ENCODE peak calls at places on chromosome 11, in nine cellular contexts. One of them, this sample, is unnamed. For H3K36me3, the result is how much of the 10 kb centered on the place peaks cover.

GRCh38 chr11:59183768-59184167 is 11.8 kb downstream of the DTX4 start:
- DNase-seq in colonic mucosa: no peak
- DNase-seq in PC-9: no peak
- DNase-seq in CD8-positive, alpha-beta memory T cell: no peak
- DNase-seq in sigmoid colon: peak
- DNase-seq in SJSA1: no peak
- DNase-seq in GM23248: no peak
- DNase-seq in tibial nerve: peak
- DNase-seq in cardiac muscle cell: no peak
- DNase-seq in this sample: no peak

GRCh38 chr11:61495801-61496601 is 12.5 kb upstream of the LRRC10B start:
- DNase-seq in cardiac muscle cell: no peak
- DNase-seq in SJSA1: peak
- DNase-seq in CD8-positive, alpha-beta memory T cell: no peak
- DNase-seq in colonic mucosa: no peak
- DNase-seq in sigmoid colon: no peak
- DNase-seq in GM23248: no peak
- DNase-seq in tibial nerve: no peak
- DNase-seq in PC-9: no peak
- DNase-seq in this sample: no peak

GRCh38 chr11:45155627-45156180 is 9.3 kb downstream of the PRDM11 start:
- DNase-seq in GM23248: no peak
- DNase-seq in SJSA1: no peak
- DNase-seq in PC-9: no peak
- DNase-seq in sigmoid colon: peak
- DNase-seq in tibial nerve: no peak
- DNase-seq in colonic mucosa: no peak
- DNase-seq in cardiac muscle cell: no peak
- DNase-seq in CD8-positive, alpha-beta memory T cell: no peak
- DNase-seq in this sample: no peak

GRCh38 chr11:83292709-83293435 is 6.7 kb upstream of the CCDC90B start:
- DNase-seq in cardiac muscle cell: peak
- DNase-seq in PC-9: no peak
- DNase-seq in colonic mucosa: peak
- DNase-seq in sigmoid colon: no peak
- DNase-seq in tibial nerve: peak
- DNase-seq in CD8-positive, alpha-beta memory T cell: no peak
- DNase-seq in GM23248: peak
- DNase-seq in SJSA1: peak
- DNase-seq in this sample: no peak

GRCh38 chr11:45650166-45651095 is 15.0 kb downstream of the CHST1 start:
- DNase-seq in PC-9: no peak
- DNase-seq in SJSA1: peak
- DNase-seq in tibial nerve: no peak
- DNase-seq in colonic mucosa: no peak
- DNase-seq in cardiac muscle cell: no peak
- DNase-seq in sigmoid colon: peak
- DNase-seq in GM23248: no peak
- DNase-seq in CD8-positive, alpha-beta memory T cell: no peak
- DNase-seq in this sample: no peak

GRCh38 chr11:19379465-19379864 is 138.7 kb upstream of the E2F8 start:
- DNase-seq in colonic mucosa: no peak
- DNase-seq in PC-9: peak
- DNase-seq in GM23248: no peak
- DNase-seq in cardiac muscle cell: no peak
- DNase-seq in sigmoid colon: no peak
- DNase-seq in SJSA1: no peak
- DNase-seq in tibial nerve: no peak
- DNase-seq in CD8-positive, alpha-beta memory T cell: no peak
- DNase-seq in this sample: no peak

GRCh38 chr11:128155590-128155989 is 431.8 kb downstream of the ETS1 start:
- DNase-seq in SJSA1: no peak
- DNase-seq in colonic mucosa: no peak
- DNase-seq in GM23248: no peak
- DNase-seq in cardiac muscle cell: no peak
- DNase-seq in CD8-positive, alpha-beta memory T cell: no peak
- DNase-seq in sigmoid colon: no peak
- DNase-seq in PC-9: no peak
- DNase-seq in tibial nerve: no peak
- DNase-seq in this sample: no peak

GRCh38 chr11:70876685-70877084 is 375.7 kb downstream of the SHANK2 start:
- DNase-seq in PC-9: no peak
- DNase-seq in GM23248: no peak
- DNase-seq in SJSA1: no peak
- DNase-seq in colonic mucosa: no peak
- DNase-seq in CD8-positive, alpha-beta memory T cell: no peak
- DNase-seq in sigmoid colon: no peak
- DNase-seq in tibial nerve: no peak
- DNase-seq in cardiac muscle cell: no peak
- DNase-seq in this sample: no peak

GRCh38 chr11:43573233-43573632 is 107.3 kb upstream of the HSD17B12 start:
- DNase-seq in sigmoid colon: no peak
- DNase-seq in cardiac muscle cell: peak
- DNase-seq in CD8-positive, alpha-beta memory T cell: no peak
- DNase-seq in tibial nerve: no peak
- DNase-seq in GM23248: peak
- DNase-seq in colonic mucosa: no peak
- DNase-seq in SJSA1: no peak
- DNase-seq in PC-9: no peak
- DNase-seq in this sample: no peak

GRCh38 chr11:2515401-2516275 is 70.8 kb downstream of the KCNQ1 start:
- DNase-seq in colonic mucosa: peak
- DNase-seq in GM23248: no peak
- DNase-seq in PC-9: no peak
- DNase-seq in sigmoid colon: peak
- DNase-seq in tibial nerve: no peak
- DNase-seq in SJSA1: peak
- DNase-seq in CD8-positive, alpha-beta memory T cell: no peak
- DNase-seq in cardiac muscle cell: no peak
- DNase-seq in this sample: no peak

GRCh38 chr11:62144641-62145255 is 20.9 kb downstream of the INCENP start:
- DNase-seq in CD8-positive, alpha-beta memory T cell: no peak
- DNase-seq in GM23248: no peak
- DNase-seq in SJSA1: peak
- DNase-seq in tibial nerve: no peak
- DNase-seq in PC-9: no peak
- DNase-seq in colonic mucosa: peak
- DNase-seq in cardiac muscle cell: no peak
- DNase-seq in sigmoid colon: no peak
- DNase-seq in this sample: no peak

GRCh38 chr11:15816270-15816871 is 540.0 kb downstream of the SOX6 start:
- DNase-seq in SJSA1: no peak
- DNase-seq in sigmoid colon: no peak
- DNase-seq in cardiac muscle cell: no peak
- DNase-seq in tibial nerve: peak
- DNase-seq in CD8-positive, alpha-beta memory T cell: no peak
- DNase-seq in GM23248: peak
- DNase-seq in PC-9: peak
- DNase-seq in colonic mucosa: no peak
- DNase-seq in this sample: no peak

GRCh38 chr11:84420261-84420660 is 1134.1 kb upstream of the CCDC90B start:
- DNase-seq in tibial nerve: no peak
- DNase-seq in SJSA1: no peak
- DNase-seq in cardiac muscle cell: no peak
- DNase-seq in colonic mucosa: no peak
- DNase-seq in CD8-positive, alpha-beta memory T cell: no peak
- DNase-seq in sigmoid colon: no peak
- DNase-seq in GM23248: peak
- DNase-seq in PC-9: no peak
- DNase-seq in this sample: no peak

GRCh38 chr11:131278472-131278871 is 91.9 kb upstream of the NTM start:
- DNase-seq in sigmoid colon: no peak
- DNase-seq in CD8-positive, alpha-beta memory T cell: no peak
- DNase-seq in PC-9: no peak
- DNase-seq in GM23248: no peak
- DNase-seq in cardiac muscle cell: no peak
- DNase-seq in tibial nerve: no peak
- DNase-seq in colonic mucosa: no peak
- DNase-seq in SJSA1: no peak
- DNase-seq in this sample: no peak

DNA sequence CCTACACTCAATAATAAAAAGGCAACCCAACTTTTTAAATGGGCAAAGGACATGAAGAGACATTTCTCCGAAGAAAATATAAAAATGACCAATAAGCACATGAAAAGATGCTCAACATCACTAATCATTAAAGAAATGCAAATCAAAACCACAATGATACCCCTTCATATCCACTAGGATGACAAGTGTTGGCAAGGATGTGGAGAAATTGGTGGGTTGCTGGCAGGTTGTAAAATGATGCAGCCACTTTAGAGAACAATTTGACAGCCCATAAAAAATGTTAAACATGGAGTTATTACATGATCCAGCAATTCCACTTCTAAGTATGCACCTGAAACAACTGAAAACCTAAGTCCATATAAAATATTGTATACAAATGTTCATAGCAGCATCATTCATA is 73.2 kb upstream of the LMO2 start:
- DNase-seq in cardiac muscle cell: no peak
- DNase-seq in colonic mucosa: no peak
- DNase-seq in SJSA1: no peak
- DNase-seq in GM23248: no peak
- DNase-seq in CD8-positive, alpha-beta memory T cell: no peak
- DNase-seq in PC-9: no peak
- DNase-seq in tibial nerve: no peak
- DNase-seq in sigmoid colon: no peak
- DNase-seq in this sample: no peak
- H3K27ac ChIP-seq in cardiac muscle cell: no peak
- H3K27ac ChIP-seq in colonic mucosa: no peak
- H3K27ac ChIP-seq in SJSA1: no peak
- H3K27ac ChIP-seq in GM23248: no peak
- H3K27ac ChIP-seq in CD8-positive, alpha-beta memory T cell: no peak
- H3K27ac ChIP-seq in PC-9: no peak
- H3K27ac ChIP-seq in tibial nerve: no peak
- H3K27ac ChIP-seq in sigmoid colon: no peak
- H3K27ac ChIP-seq in this sample: no peak

GRCh38 chr11:68469122-68469521 is 8.6 kb downstream of the PPP6R3 start:
- DNase-seq in tibial nerve: no peak
- DNase-seq in cardiac muscle cell: no peak
- DNase-seq in SJSA1: peak
- DNase-seq in sigmoid colon: no peak
- DNase-seq in GM23248: no peak
- DNase-seq in colonic mucosa: no peak
- DNase-seq in PC-9: no peak
- DNase-seq in CD8-positive, alpha-beta memory T cell: no peak
- DNase-seq in this sample: no peak
- H3K36me3 ChIP-seq in tibial nerve: under half
- H3K36me3 ChIP-seq in cardiac muscle cell: under half
- H3K36me3 ChIP-seq in SJSA1: half or more
- H3K36me3 ChIP-seq in sigmoid colon: under half
- H3K36me3 ChIP-seq in GM23248: under half
- H3K36me3 ChIP-seq in colonic mucosa: under half
- H3K36me3 ChIP-seq in PC-9: under half
- H3K36me3 ChIP-seq in CD8-positive, alpha-beta memory T cell: under half
- H3K36me3 ChIP-seq in this sample: under half

GRCh38 chr11:129376658-129377341 is 1.2 kb downstream of the BARX2 start:
- DNase-seq in cardiac muscle cell: no peak
- DNase-seq in CD8-positive, alpha-beta memory T cell: no peak
- DNase-seq in sigmoid colon: no peak
- DNase-seq in GM23248: no peak
- DNase-seq in colonic mucosa: no peak
- DNase-seq in tibial nerve: no peak
- DNase-seq in PC-9: peak
- DNase-seq in SJSA1: no peak
- DNase-seq in this sample: no peak

GRCh38 chr11:129377739-129378138 is 2.1 kb downstream of the BARX2 start:
- DNase-seq in SJSA1: no peak
- DNase-seq in GM23248: no peak
- DNase-seq in tibial nerve: no peak
- DNase-seq in PC-9: no peak
- DNase-seq in CD8-positive, alpha-beta memory T cell: no peak
- DNase-seq in sigmoid colon: no peak
- DNase-seq in colonic mucosa: no peak
- DNase-seq in cardiac muscle cell: no peak
- DNase-seq in this sample: no peak

GRCh38 chr11:129383060-129383459 is 7.4 kb downstream of the BARX2 start:
- DNase-seq in colonic mucosa: no peak
- DNase-seq in tibial nerve: no peak
- DNase-seq in PC-9: no peak
- DNase-seq in sigmoid colon: no peak
- DNase-seq in cardiac muscle cell: no peak
- DNase-seq in CD8-positive, alpha-beta memory T cell: no peak
- DNase-seq in GM23248: no peak
- DNase-seq in SJSA1: no peak
- DNase-seq in this sample: no peak

GRCh38 chr11:129382583-129382982 is 6.9 kb downstream of the BARX2 start:
- DNase-seq in SJSA1: no peak
- DNase-seq in sigmoid colon: no peak
- DNase-seq in GM23248: no peak
- DNase-seq in PC-9: no peak
- DNase-seq in CD8-positive, alpha-beta memory T cell: no peak
- DNase-seq in cardiac muscle cell: no peak
- DNase-seq in colonic mucosa: no peak
- DNase-seq in tibial nerve: no peak
- DNase-seq in this sample: no peak

GRCh38 chr11:129380413-129380812 is 4.8 kb downstream of the BARX2 start:
- DNase-seq in sigmoid colon: no peak
- DNase-seq in GM23248: no peak
- DNase-seq in PC-9: no peak
- DNase-seq in SJSA1: no peak
- DNase-seq in tibial nerve: no peak
- DNase-seq in cardiac muscle cell: no peak
- DNase-seq in CD8-positive, alpha-beta memory T cell: no peak
- DNase-seq in colonic mucosa: no peak
- DNase-seq in this sample: no peak
- H3K27ac ChIP-seq in sigmoid colon: no peak
- H3K27ac ChIP-seq in GM23248: no peak
- H3K27ac ChIP-seq in PC-9: no peak
- H3K27ac ChIP-seq in SJSA1: no peak
- H3K27ac ChIP-seq in tibial nerve: no peak
- H3K27ac ChIP-seq in cardiac muscle cell: no peak
- H3K27ac ChIP-seq in CD8-positive, alpha-beta memory T cell: no peak
- H3K27ac ChIP-seq in colonic mucosa: no peak
- H3K27ac ChIP-seq in this sample: no peak

DNA sequence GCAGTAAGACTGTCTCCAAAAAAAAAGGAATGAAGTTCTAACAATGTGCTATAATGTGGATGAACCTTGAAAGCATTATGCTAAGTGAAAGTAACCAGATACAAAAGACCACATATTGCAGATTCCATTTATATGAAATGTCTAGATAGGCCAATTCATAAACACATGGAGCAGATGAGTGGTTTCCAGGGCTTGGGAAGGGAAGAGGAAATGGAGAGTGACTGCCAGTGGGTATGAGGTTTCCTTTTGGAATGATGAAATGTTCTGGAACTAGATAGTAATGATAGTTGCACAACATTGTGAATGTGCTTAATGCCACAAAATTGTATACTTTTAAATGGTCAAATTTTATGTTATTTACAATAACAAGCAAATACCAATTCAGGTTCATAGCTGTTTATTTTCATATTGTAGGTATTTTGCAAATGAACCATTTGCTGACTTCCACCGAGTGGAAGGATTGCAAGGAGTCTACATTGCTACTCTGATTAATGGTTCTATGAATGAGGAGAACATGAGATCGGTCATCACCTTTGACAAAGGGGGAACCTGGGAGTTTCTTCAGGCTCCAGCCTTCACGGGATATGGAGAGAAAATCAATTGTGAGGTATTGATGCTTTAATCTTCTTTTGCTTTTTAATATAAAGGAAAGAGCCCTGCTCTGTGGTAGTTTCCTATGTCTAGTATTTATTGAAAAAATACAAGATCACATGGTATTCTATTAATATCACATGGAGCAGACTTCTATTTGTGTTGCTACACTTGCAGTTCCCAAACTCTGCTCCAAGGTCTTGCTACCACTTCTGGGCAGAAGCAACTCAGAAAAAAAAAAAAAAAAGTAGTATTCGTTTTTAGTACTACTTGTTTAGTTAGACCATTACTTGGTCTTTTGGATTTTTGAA is 67.7 kb upstream of the SORL1-AS1 start:
- DNase-seq in SJSA1: no peak
- DNase-seq in GM23248: peak
- DNase-seq in sigmoid colon: no peak
- DNase-seq in CD8-positive, alpha-beta memory T cell: no peak
- DNase-seq in colonic mucosa: no peak
- DNase-seq in cardiac muscle cell: no peak
- DNase-seq in PC-9: no peak
- DNase-seq in tibial nerve: no peak
- DNase-seq in this sample: no peak
- H3K36me3 ChIP-seq in SJSA1: under half
- H3K36me3 ChIP-seq in GM23248: under half
- H3K36me3 ChIP-seq in sigmoid colon: under half
- H3K36me3 ChIP-seq in CD8-positive, alpha-beta memory T cell: half or more
- H3K36me3 ChIP-seq in colonic mucosa: under half
- H3K36me3 ChIP-seq in cardiac muscle cell: under half
- H3K36me3 ChIP-seq in PC-9: under half
- H3K36me3 ChIP-seq in tibial nerve: under half
- H3K36me3 ChIP-seq in this sample: under half

This sample was measured in lung.